ENCODE peak calls at places on chromosomes 5 and 9, in four cellular contexts. E is mucosa of gallbladder, T is AG04450, V is NCI-H774. A is an unnamed sample.

GRCh38 chr5:149581931-149582768 is 852 bp downstream of the ARHGEF37 start:
- DNase-seq in E (peak; percentile 40), T (no peak), V (peak; percentile 45), A (no peak)

GRCh38 chr9:104987743-104988142 is 59.8 kb upstream of the ABCA1 start:
- DNase-seq in E (no peak), T (no peak), V (no peak), A (no peak)

GRCh38 chr9:113875420-113875916 is 641 bp upstream of the ZNF618 start:
- DNase-seq in E (no peak), T (no peak), V (no peak), A (no peak)

GRCh38 chr9:114214181-114214580 is 58.8 kb downstream of the COL27A1 start:
- DNase-seq in E (peak; percentile 15), T (no peak), V (no peak), A (no peak)

GRCh38 chr5:28648108-28648507 is 1609.7 kb upstream of the CDH9 start:
- DNase-seq in E (no peak), T (no peak), V (no peak), A (no peak)

GRCh38 chr5:30331534-30331933 is 862.0 kb upstream of the CDH6 start:
- DNase-seq in E (no peak), T (no peak), V (no peak), A (no peak)

GRCh38 chr5:167653645-167654106 is 637.8 kb upstream of the WWC1 start:
- DNase-seq in E (no peak), T (no peak), V (no peak), A (no peak)

GRCh38 chr5:68673451-68674180 is 420.2 kb upstream of the SLC30A5 start:
- DNase-seq in E (no peak), T (no peak), V (no peak), A (no peak)

GRCh38 chr5:181242031-181242451 is 1.7 kb downstream of the RACK1 start:
- DNase-seq in E (no peak), T (no peak), V (no peak), A (no peak)

GRCh38 chr5:171630047-171630669 is 155.5 kb upstream of the SMIM23 start:
- DNase-seq in E (no peak), T (peak; percentile 11), V (no peak), A (no peak)

GRCh38 chr5:172362755-172363154 is 79.2 kb upstream of the UBTD2 start:
- DNase-seq in E (no peak), T (no peak), V (no peak), A (no peak)

GRCh38 chr9:14769235-14769580 is 46.7 kb upstream of the CER1 start:
- DNase-seq in E (no peak), T (no peak), V (peak; percentile 29), A (no peak)

GRCh38 chr5:88438006-88438405 is 169.4 kb upstream of the TMEM161B start:
- DNase-seq in E (no peak), T (no peak), V (no peak), A (no peak)

GRCh38 chr9:92275541-92275940 is 18.0 kb downstream of the IARS1 start:
- DNase-seq in E (no peak), T (no peak), V (no peak), A (no peak)

GRCh38 chr9:36559036-36559695 is 13.5 kb upstream of the MELK start:
- DNase-seq in E (no peak), T (no peak), V (no peak), A (no peak)

GRCh38 chr5:57932761-57933160 is 450.1 kb upstream of the ACTBL2 start:
- DNase-seq in E (no peak), T (no peak), V (no peak), A (no peak)

GRCh38 chr5:61004448-61004847 is 59.4 kb downstream of the NDUFAF2 start:
- DNase-seq in E (no peak), T (no peak), V (no peak), A (no peak)

GRCh38 chr5:171710451-171711024 is 75.1 kb upstream of the SMIM23 start:
- DNase-seq in E (no peak), T (no peak), V (no peak), A (no peak)